ENCODE peak calls at places on chromosomes 5 and 9, in nine cellular contexts. One of them, this sample, is unnamed.

GRCh38 chr5:76601470-76601869 is 21.7 kb downstream of the F2RL2 start:
- DNase-seq in tibial artery: no peak
- DNase-seq in coronary artery: no peak
- DNase-seq in breast epithelium: no peak
- DNase-seq in prostate gland: peak
- DNase-seq in fibroblast of lung: peak
- DNase-seq in ovary: no peak
- DNase-seq in astrocyte: peak
- DNase-seq in psoas muscle: no peak
- DNase-seq in this sample: no peak

GRCh38 chr9:128470560-128470959 is 14.8 kb downstream of the ODF2 start:
- DNase-seq in tibial artery: peak
- DNase-seq in coronary artery: no peak
- DNase-seq in ovary: no peak
- DNase-seq in prostate gland: no peak
- DNase-seq in psoas muscle: peak
- DNase-seq in breast epithelium: no peak
- DNase-seq in fibroblast of lung: peak
- DNase-seq in astrocyte: peak
- DNase-seq in this sample: no peak

GRCh38 chr5:116209166-116209565 is 124.3 kb downstream of the COMMD10 start:
- DNase-seq in ovary: no peak
- DNase-seq in fibroblast of lung: no peak
- DNase-seq in psoas muscle: no peak
- DNase-seq in prostate gland: no peak
- DNase-seq in astrocyte: no peak
- DNase-seq in breast epithelium: no peak
- DNase-seq in coronary artery: no peak
- DNase-seq in tibial artery: no peak
- DNase-seq in this sample: no peak

GRCh38 chr9:95131023-95131943 is 186.2 kb downstream of the FANCC start:
- DNase-seq in psoas muscle: peak
- DNase-seq in breast epithelium: no peak
- DNase-seq in tibial artery: peak
- DNase-seq in fibroblast of lung: peak
- DNase-seq in astrocyte: peak
- DNase-seq in coronary artery: no peak
- DNase-seq in prostate gland: peak
- DNase-seq in ovary: peak
- DNase-seq in this sample: no peak

GRCh38 chr5:110104048-110104725 is 414.5 kb downstream of the MAN2A1 start:
- DNase-seq in psoas muscle: no peak
- DNase-seq in breast epithelium: no peak
- DNase-seq in astrocyte: no peak
- DNase-seq in fibroblast of lung: no peak
- DNase-seq in coronary artery: no peak
- DNase-seq in tibial artery: no peak
- DNase-seq in prostate gland: no peak
- DNase-seq in ovary: no peak
- DNase-seq in this sample: no peak

GRCh38 chr5:488744-489688 is 35.2 kb downstream of the SLC9A3 start:
- DNase-seq in breast epithelium: no peak
- DNase-seq in ovary: no peak
- DNase-seq in coronary artery: no peak
- DNase-seq in psoas muscle: no peak
- DNase-seq in tibial artery: no peak
- DNase-seq in fibroblast of lung: no peak
- DNase-seq in astrocyte: no peak
- DNase-seq in prostate gland: no peak
- DNase-seq in this sample: no peak

GRCh38 chr9:76866689-76867088 is 39.2 kb downstream of the PRUNE2 start:
- DNase-seq in tibial artery: no peak
- DNase-seq in prostate gland: no peak
- DNase-seq in ovary: no peak
- DNase-seq in psoas muscle: no peak
- DNase-seq in astrocyte: peak
- DNase-seq in breast epithelium: no peak
- DNase-seq in coronary artery: no peak
- DNase-seq in fibroblast of lung: peak
- DNase-seq in this sample: no peak

GRCh38 chr9:75591972-75592371 is 298.5 kb upstream of the PCSK5 start:
- DNase-seq in prostate gland: no peak
- DNase-seq in astrocyte: no peak
- DNase-seq in breast epithelium: no peak
- DNase-seq in psoas muscle: no peak
- DNase-seq in tibial artery: peak
- DNase-seq in coronary artery: no peak
- DNase-seq in ovary: no peak
- DNase-seq in fibroblast of lung: no peak
- DNase-seq in this sample: no peak

GRCh38 chr9:114076237-114077161 is 1.6 kb downstream of the AMBP start:
- DNase-seq in psoas muscle: no peak
- DNase-seq in ovary: no peak
- DNase-seq in prostate gland: no peak
- DNase-seq in tibial artery: no peak
- DNase-seq in fibroblast of lung: no peak
- DNase-seq in breast epithelium: no peak
- DNase-seq in coronary artery: no peak
- DNase-seq in astrocyte: no peak
- DNase-seq in this sample: no peak
- TF ChIP-seq CTCF in psoas muscle: no peak
- TF ChIP-seq CTCF in ovary: no peak
- TF ChIP-seq CTCF in prostate gland: no peak
- TF ChIP-seq CTCF in tibial artery: no peak
- TF ChIP-seq CTCF in fibroblast of lung: no peak
- TF ChIP-seq CTCF in breast epithelium: no peak
- TF ChIP-seq CTCF in coronary artery: no peak
- TF ChIP-seq CTCF in astrocyte: no peak
- TF ChIP-seq CTCF in this sample: no peak

GRCh38 chr5:14142856-14143508 is at the start of gene TRIO:
- DNase-seq in astrocyte: peak
- DNase-seq in ovary: peak
- DNase-seq in fibroblast of lung: peak
- DNase-seq in tibial artery: peak
- DNase-seq in breast epithelium: peak
- DNase-seq in psoas muscle: peak
- DNase-seq in coronary artery: peak
- DNase-seq in prostate gland: peak
- DNase-seq in this sample: peak

GRCh38 chr5:14144586-14145355 is 1.6 kb downstream of the TRIO start:
- DNase-seq in coronary artery: peak
- DNase-seq in astrocyte: no peak
- DNase-seq in fibroblast of lung: peak
- DNase-seq in prostate gland: peak
- DNase-seq in tibial artery: peak
- DNase-seq in breast epithelium: peak
- DNase-seq in psoas muscle: peak
- DNase-seq in ovary: peak
- DNase-seq in this sample: peak

GRCh38 chr5:14145356-14146334 is 2.5 kb downstream of the TRIO start:
- DNase-seq in fibroblast of lung: peak
- DNase-seq in breast epithelium: no peak
- DNase-seq in coronary artery: no peak
- DNase-seq in astrocyte: peak
- DNase-seq in ovary: no peak
- DNase-seq in tibial artery: no peak
- DNase-seq in psoas muscle: peak
- DNase-seq in prostate gland: no peak
- DNase-seq in this sample: no peak

GRCh38 chr5:14143509-14143842 is 334 bp downstream of the TRIO start:
- DNase-seq in ovary: no peak
- DNase-seq in prostate gland: no peak
- DNase-seq in fibroblast of lung: no peak
- DNase-seq in psoas muscle: no peak
- DNase-seq in tibial artery: no peak
- DNase-seq in breast epithelium: no peak
- DNase-seq in coronary artery: no peak
- DNase-seq in astrocyte: no peak
- DNase-seq in this sample: no peak

DNA sequence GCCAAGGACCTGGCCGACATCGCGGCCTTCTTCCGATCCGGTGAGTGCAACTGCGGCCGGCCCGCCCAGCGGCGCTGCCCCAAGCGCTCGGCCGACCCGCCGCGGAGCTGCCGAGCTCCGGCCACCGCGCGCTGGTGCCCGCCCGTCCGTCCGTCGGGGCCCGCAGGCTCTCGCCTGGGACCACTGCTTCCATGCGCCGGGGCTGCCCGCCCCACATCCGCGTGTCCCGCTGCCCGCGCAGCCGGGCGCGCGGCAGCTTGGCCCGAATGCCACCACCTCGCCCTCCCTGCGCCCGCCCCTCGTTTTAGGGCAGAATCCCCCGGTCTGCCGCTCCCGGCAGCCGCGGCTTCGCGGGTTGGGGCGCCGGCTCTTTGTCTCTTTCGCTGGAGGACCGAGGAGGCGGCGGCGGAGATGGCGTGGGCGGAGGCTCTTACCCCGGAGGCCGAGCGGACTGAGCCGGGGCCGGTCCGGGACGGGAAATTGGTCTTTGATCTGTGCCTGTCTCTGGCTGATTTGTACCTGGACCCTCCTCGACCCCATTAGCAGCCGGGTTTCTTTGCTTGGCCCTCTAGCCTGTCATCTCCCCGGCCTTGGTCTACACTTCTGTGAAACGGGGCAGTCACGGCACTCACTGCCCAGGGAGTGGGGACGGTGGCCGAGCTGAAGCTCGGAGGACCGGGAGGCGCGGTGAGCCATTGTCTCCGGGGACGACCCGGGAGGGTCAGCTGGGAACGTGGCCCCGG is 872 bp downstream of the TRIO start:
- DNase-seq in breast epithelium: peak
- DNase-seq in psoas muscle: peak
- DNase-seq in astrocyte: no peak
- DNase-seq in tibial artery: peak
- DNase-seq in ovary: peak
- DNase-seq in fibroblast of lung: peak
- DNase-seq in coronary artery: peak
- DNase-seq in prostate gland: no peak
- DNase-seq in this sample: peak
- H3K27ac ChIP-seq in breast epithelium: peak
- H3K27ac ChIP-seq in psoas muscle: peak
- H3K27ac ChIP-seq in astrocyte: peak
- H3K27ac ChIP-seq in tibial artery: peak
- H3K27ac ChIP-seq in ovary: peak
- H3K27ac ChIP-seq in fibroblast of lung: peak
- H3K27ac ChIP-seq in coronary artery: peak
- H3K27ac ChIP-seq in prostate gland: peak
- H3K27ac ChIP-seq in this sample: peak

DNA sequence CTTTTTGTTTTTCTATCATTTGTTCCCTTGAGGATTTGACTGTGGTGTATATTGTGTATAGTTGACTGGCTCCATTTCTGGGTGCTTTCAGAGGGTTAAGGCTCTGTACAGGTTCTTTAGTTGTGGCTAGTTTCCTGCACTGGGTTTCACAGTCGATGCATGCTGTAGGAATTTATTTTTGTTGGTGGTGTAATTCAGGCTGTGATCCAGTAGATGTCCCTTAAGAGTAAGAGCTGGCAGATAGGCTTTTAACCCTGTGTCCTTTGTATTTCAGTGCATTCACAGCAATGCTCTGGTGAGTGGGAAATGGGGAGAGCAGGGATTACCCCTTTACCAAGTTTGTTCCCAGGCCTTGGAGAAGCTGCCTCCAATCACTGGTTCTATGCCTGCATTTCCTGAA is 112.9 kb downstream of the SPATA31D1 start:
- DNase-seq in psoas muscle: no peak
- DNase-seq in astrocyte: no peak
- DNase-seq in coronary artery: no peak
- DNase-seq in prostate gland: no peak
- DNase-seq in fibroblast of lung: no peak
- DNase-seq in breast epithelium: no peak
- DNase-seq in ovary: no peak
- DNase-seq in tibial artery: no peak
- DNase-seq in this sample: no peak
- TF ChIP-seq CTCF in psoas muscle: no peak
- TF ChIP-seq CTCF in astrocyte: no peak
- TF ChIP-seq CTCF in coronary artery: no peak
- TF ChIP-seq CTCF in prostate gland: no peak
- TF ChIP-seq CTCF in fibroblast of lung: no peak
- TF ChIP-seq CTCF in breast epithelium: no peak
- TF ChIP-seq CTCF in ovary: no peak
- TF ChIP-seq CTCF in tibial artery: no peak
- TF ChIP-seq CTCF in this sample: no peak

GRCh38 chr9:14066032-14066431 is 247.9 kb downstream of the NFIB start:
- DNase-seq in coronary artery: no peak
- DNase-seq in breast epithelium: no peak
- DNase-seq in ovary: no peak
- DNase-seq in fibroblast of lung: no peak
- DNase-seq in astrocyte: no peak
- DNase-seq in prostate gland: no peak
- DNase-seq in psoas muscle: no peak
- DNase-seq in tibial artery: no peak
- DNase-seq in this sample: no peak

GRCh38 chr9:14061921-14062320 is 252.0 kb downstream of the NFIB start:
- DNase-seq in astrocyte: no peak
- DNase-seq in fibroblast of lung: no peak
- DNase-seq in psoas muscle: no peak
- DNase-seq in breast epithelium: no peak
- DNase-seq in ovary: no peak
- DNase-seq in prostate gland: no peak
- DNase-seq in tibial artery: no peak
- DNase-seq in coronary artery: no peak
- DNase-seq in this sample: no peak

GRCh38 chr9:14063799-14064198 is 250.1 kb downstream of the NFIB start:
- DNase-seq in coronary artery: no peak
- DNase-seq in ovary: no peak
- DNase-seq in breast epithelium: no peak
- DNase-seq in psoas muscle: no peak
- DNase-seq in prostate gland: no peak
- DNase-seq in astrocyte: no peak
- DNase-seq in fibroblast of lung: no peak
- DNase-seq in tibial artery: no peak
- DNase-seq in this sample: no peak

GRCh38 chr9:14066815-14067214 is 247.1 kb downstream of the NFIB start:
- DNase-seq in breast epithelium: no peak
- DNase-seq in fibroblast of lung: no peak
- DNase-seq in tibial artery: no peak
- DNase-seq in astrocyte: no peak
- DNase-seq in coronary artery: no peak
- DNase-seq in ovary: no peak
- DNase-seq in psoas muscle: no peak
- DNase-seq in prostate gland: no peak
- DNase-seq in this sample: no peak

DNA sequence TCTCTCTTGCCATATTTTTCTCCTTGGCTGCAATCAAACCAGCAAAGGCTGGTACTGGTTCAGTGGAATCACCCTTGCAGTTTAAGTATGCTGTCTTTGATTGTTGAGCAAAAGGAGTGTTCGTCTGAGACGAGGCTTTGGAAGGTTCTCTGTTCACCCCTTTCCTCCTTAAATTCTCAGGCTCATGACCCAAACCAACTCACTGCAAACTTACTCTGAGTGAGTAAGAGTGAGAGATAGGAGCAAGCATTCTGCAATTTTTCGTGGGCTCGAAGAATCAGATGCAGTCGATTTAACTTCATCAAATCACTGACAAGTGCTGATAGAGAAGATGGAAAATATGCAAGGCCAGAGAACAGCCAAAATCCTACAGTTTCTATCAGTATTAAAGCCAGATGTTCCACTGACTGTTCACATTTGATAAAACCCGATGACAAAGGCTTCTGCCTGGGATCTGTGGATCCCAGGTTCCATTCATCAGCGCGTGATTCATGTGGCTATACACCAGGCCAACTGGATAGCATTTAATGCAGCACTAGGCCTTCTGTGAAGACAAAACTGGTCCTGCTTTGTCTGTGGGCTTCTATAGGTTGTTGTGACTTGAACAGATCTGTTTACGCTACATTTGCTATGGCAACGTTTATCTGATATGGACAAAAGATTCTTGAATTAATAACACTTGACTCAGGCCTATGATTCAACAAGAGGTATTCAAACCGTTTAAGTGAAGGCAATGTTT is 251.3 kb downstream of the NFIB start:
- DNase-seq in prostate gland: no peak
- DNase-seq in psoas muscle: no peak
- DNase-seq in astrocyte: peak
- DNase-seq in fibroblast of lung: peak
- DNase-seq in tibial artery: no peak
- DNase-seq in breast epithelium: no peak
- DNase-seq in ovary: no peak
- DNase-seq in coronary artery: no peak
- DNase-seq in this sample: no peak
- H3K27ac ChIP-seq in prostate gland: no peak
- H3K27ac ChIP-seq in psoas muscle: no peak
- H3K27ac ChIP-seq in astrocyte: peak
- H3K27ac ChIP-seq in fibroblast of lung: peak
- H3K27ac ChIP-seq in tibial artery: no peak
- H3K27ac ChIP-seq in breast epithelium: no peak
- H3K27ac ChIP-seq in ovary: no peak
- H3K27ac ChIP-seq in coronary artery: no peak
- H3K27ac ChIP-seq in this sample: no peak

This sample was measured in suprapubic skin.